ENCODE peak calls at places on chromosome 3, in ten cellular contexts. Q is T-helper 1 cell; W is NCI-H2081; V is hippocampal formation; H is activated T-helper 1 cell treated with anti-CD3 and anti-CD28 coated beads, Interleukin-12 subunit alpha, Interleukin-12 subunit beta, Interleukin-2, Interleukin-4 antibody, amounts not matched to agents 30 ng/mL and 10 ng/mL and 1 ng/mL, durations not matched to agents 14 hours and 24 hours and 36 hours; T is RKO; G is right cardiac atrium; A is fibroblast of lung; U is IMR-90; D is Right ventricle myocardium superior. Y is an unnamed sample.

GRCh38 chr3:127682576-127682975 is 9.8 kb downstream of the ABTB1 start:
- DNase-seq in Q (no peak), W (no peak), V (no peak), H (no peak), T (no peak), G (no peak), A (no peak), U (no peak), D (peak; percentile 39), Y (no peak)

GRCh38 chr3:172305552-172305951 is 142.7 kb downstream of the GHSR start:
- DNase-seq in Q (no peak), W (no peak), V (no peak), H (no peak), T (peak; percentile 56), G (no peak), A (peak; percentile 83), U (peak; percentile 86), D (no peak), Y (no peak)

GRCh38 chr3:149306751-149307434 is 26.5 kb downstream of the TM4SF18 start:
- DNase-seq in Q (no peak), W (no peak), V (no peak), H (no peak), T (no peak), G (no peak), A (no peak), U (no peak), D (no peak), Y (no peak)

GRCh38 chr3:15601399-15602145 is at the start of the genes BTD and HACL1:
- DNase-seq in Q (peak; percentile 99), W (no peak), V (no peak), H (peak; percentile 97), T (peak; percentile 98), G (peak; percentile 97), A (peak; percentile 99), U (peak; percentile 99), D (peak; percentile 98), Y (no peak)

GRCh38 chr3:106840319-106840718 is 536.9 kb upstream of the CCDC54 start:
- DNase-seq in Q (no peak), W (no peak), V (no peak), H (no peak), T (no peak), G (no peak), A (no peak), U (no peak), D (no peak), Y (no peak)

GRCh38 chr3:184233127-184233843 is 3.9 kb downstream of the VWA5B2 start:
- DNase-seq in Q (no peak), W (no peak), V (no peak), H (no peak), T (no peak), G (no peak), A (no peak), U (no peak), D (no peak), Y (no peak)

GRCh38 chr3:43426388-43426787 is 140.0 kb downstream of the SNRK start:
- DNase-seq in Q (no peak), W (no peak), V (no peak), H (no peak), T (no peak), G (peak; percentile 31), A (no peak), U (no peak), D (peak; percentile 75), Y (no peak)

GRCh38 chr3:43784640-43785011 is 93.9 kb downstream of the ABHD5 start:
- DNase-seq in Q (no peak), W (no peak), V (no peak), H (no peak), T (no peak), G (no peak), A (no peak), U (no peak), D (no peak), Y (no peak)

GRCh38 chr3:98329392-98330124 is 24.1 kb upstream of the OR5K4 start:
- DNase-seq in Q (peak; percentile 11), W (peak; percentile 38), V (peak; percentile 15), H (peak; percentile 28), T (peak; percentile 68), G (peak; percentile 29), A (peak; percentile 20), U (peak; percentile 51), D (peak; percentile 43), Y (peak; percentile 20)